ENCODE peak calls at places on chromosome 7, in nine cellular contexts. X, Z, H, Q, W, F, A, V and M are unnamed samples.

GRCh38 chr7:6576024-6576866 is 1.0 kb upstream of the ZDHHC4 start:
- DNase-seq in Z (no peak), W (no peak), A (peak), V (no peak), F (no peak), Q (no peak), X (no peak), H (no peak), M (no peak)

GRCh38 chr7:91193141-91193540 is 71.1 kb upstream of the FZD1 start:
- DNase-seq in V (no peak), X (peak), W (peak), A (no peak), F (no peak), Q (no peak), Z (no peak), H (no peak), M (no peak)

GRCh38 chr7:135260930-135261721 is 27.5 kb downstream of the STRA8 start:
- DNase-seq in Z (no peak), X (no peak), F (no peak), Q (no peak), W (no peak), A (no peak), H (peak), V (no peak), M (no peak)

GRCh38 chr7:31408120-31408729 is 67.7 kb upstream of the NEUROD6 start:
- DNase-seq in H (no peak), Q (no peak), A (no peak), Z (no peak), F (no peak), X (no peak), W (peak), V (no peak), M (peak)

GRCh38 chr7:108170251-108170650 is 40.1 kb upstream of the LAMB4 start:
- DNase-seq in A (no peak), W (no peak), Q (no peak), Z (no peak), H (no peak), X (no peak), V (no peak), F (no peak), M (no peak)

GRCh38 chr7:31875424-31875823 is 188.4 kb downstream of the PPP1R17 start:
- DNase-seq in Z (no peak), Q (no peak), H (no peak), W (peak), X (no peak), V (no peak), A (no peak), F (no peak), M (no peak)

GRCh38 chr7:25968205-25968993 is 183.6 kb upstream of the NFE2L3 start:
- DNase-seq in W (no peak), Q (no peak), H (no peak), V (no peak), Z (no peak), X (no peak), F (no peak), A (no peak), M (no peak)

GRCh38 chr7:55250313-55250712 is 114.8 kb upstream of the LANCL2 start:
- DNase-seq in W (peak), F (no peak), H (peak), Q (peak), A (no peak), X (no peak), V (no peak), Z (no peak), M (no peak)

GRCh38 chr7:55532150-55532917 is 40.0 kb downstream of the VOPP1 start:
- DNase-seq in H (no peak), Q (no peak), X (no peak), A (no peak), W (no peak), F (no peak), V (no peak), Z (no peak), M (no peak)

GRCh38 chr7:142231716-142232115 is 26.1 kb downstream of the PRSS58 start:
- DNase-seq in Q (peak), W (no peak), V (no peak), Z (no peak), X (no peak), H (peak), A (no peak), F (no peak), M (no peak)

GRCh38 chr7:151063212-151063561 is 3.8 kb downstream of the SLC4A2 start:
- DNase-seq in X (no peak), Q (peak), W (peak), F (no peak), H (no peak), A (peak), V (peak), Z (no peak), M (no peak)

GRCh38 chr7:7315851-7316250 is 133.5 kb downstream of the C1GALT1 start:
- DNase-seq in X (no peak), Z (no peak), Q (no peak), F (no peak), A (no peak), H (no peak), V (no peak), W (no peak), M (no peak)

GRCh38 chr7:32507416-32507815 is 12.1 kb downstream of the AVL9 start:
- DNase-seq in Z (no peak), H (no peak), V (no peak), F (no peak), W (peak), X (no peak), Q (no peak), A (no peak), M (peak)

GRCh38 chr7:47636693-47637175 is 54.8 kb upstream of the TNS3 start:
- DNase-seq in V (no peak), Z (no peak), H (peak), A (no peak), W (no peak), X (no peak), Q (no peak), F (no peak), M (no peak)

GRCh38 chr7:155282671-155283070 is 15.0 kb upstream of the INSIG1 start:
- DNase-seq in F (no peak), Z (peak), W (no peak), H (no peak), X (no peak), A (no peak), Q (peak), V (no peak), M (no peak)

GRCh38 chr7:132106491-132106890 is 469.8 kb downstream of the PLXNA4 start:
- DNase-seq in A (no peak), W (no peak), Q (no peak), Z (no peak), V (no peak), X (no peak), H (no peak), F (no peak), M (no peak)

GRCh38 chr7:20906791-20907190 is 120.1 kb upstream of the SP8 start:
- DNase-seq in A (no peak), X (no peak), W (no peak), Z (no peak), V (no peak), H (no peak), F (no peak), Q (no peak), M (no peak)

GRCh38 chr7:74174606-74175082 is 488 bp downstream of the EIF4H start:
- DNase-seq in H (peak), A (peak), V (peak), Z (no peak), W (peak), F (peak), Q (peak), X (no peak), M (no peak)

GRCh38 chr7:22094413-22095304 is 149.0 kb upstream of the CDCA7L start:
- DNase-seq in Q (no peak), F (no peak), Z (no peak), W (no peak), V (no peak), A (no peak), X (peak), H (no peak), M (no peak)

GRCh38 chr7:27210441-27211083 is 10.7 kb upstream of the HOXA13 start:
- DNase-seq in Z (no peak), X (no peak), H (peak), Q (peak), V (no peak), W (peak), A (peak), F (no peak), M (peak)

GRCh38 chr7:40899151-40899550 is 764.3 kb downstream of the SUGCT start:
- DNase-seq in H (no peak), W (no peak), A (no peak), Z (no peak), Q (no peak), F (no peak), V (peak), X (no peak), M (no peak)

GRCh38 chr7:50140688-50141087 is 47.6 kb upstream of the ZPBP start:
- DNase-seq in H (no peak), W (no peak), Z (no peak), A (no peak), Q (no peak), F (no peak), V (no peak), X (no peak), M (no peak)

GRCh38 chr7:152158801-152159587 is 133.5 kb downstream of the GALNT11 start:
- DNase-seq in H (peak), W (no peak), X (no peak), V (no peak), Q (no peak), Z (no peak), F (no peak), A (no peak), M (no peak)
- H3K4me3 ChIP-seq in H (no peak), W (no peak), X (no peak), V (no peak), Q (no peak), Z (no peak), F (no peak), A (no peak), M (no peak)

GRCh38 chr7:69250958-69251357 is 347.3 kb upstream of the AUTS2 start:
- DNase-seq in W (no peak), V (no peak), Z (no peak), H (no peak), F (no peak), X (no peak), A (no peak), Q (no peak), M (no peak)
- TF ChIP-seq CTCF in W (no peak), V (no peak), Z (no peak), H (no peak), F (no peak), X (no peak), A (no peak), Q (no peak), M (no peak)

GRCh38 chr7:143382791-143383641 is 1.9 kb downstream of the ZYX start:
- DNase-seq in F (no peak), X (no peak), A (peak), V (no peak), W (no peak), H (no peak), Z (no peak), Q (no peak), M (no peak)
- H3K4me3 ChIP-seq in F (peak), X (peak), A (peak), V (peak), W (peak), H (no peak), Z (peak), Q (no peak), M (peak)

DNA sequence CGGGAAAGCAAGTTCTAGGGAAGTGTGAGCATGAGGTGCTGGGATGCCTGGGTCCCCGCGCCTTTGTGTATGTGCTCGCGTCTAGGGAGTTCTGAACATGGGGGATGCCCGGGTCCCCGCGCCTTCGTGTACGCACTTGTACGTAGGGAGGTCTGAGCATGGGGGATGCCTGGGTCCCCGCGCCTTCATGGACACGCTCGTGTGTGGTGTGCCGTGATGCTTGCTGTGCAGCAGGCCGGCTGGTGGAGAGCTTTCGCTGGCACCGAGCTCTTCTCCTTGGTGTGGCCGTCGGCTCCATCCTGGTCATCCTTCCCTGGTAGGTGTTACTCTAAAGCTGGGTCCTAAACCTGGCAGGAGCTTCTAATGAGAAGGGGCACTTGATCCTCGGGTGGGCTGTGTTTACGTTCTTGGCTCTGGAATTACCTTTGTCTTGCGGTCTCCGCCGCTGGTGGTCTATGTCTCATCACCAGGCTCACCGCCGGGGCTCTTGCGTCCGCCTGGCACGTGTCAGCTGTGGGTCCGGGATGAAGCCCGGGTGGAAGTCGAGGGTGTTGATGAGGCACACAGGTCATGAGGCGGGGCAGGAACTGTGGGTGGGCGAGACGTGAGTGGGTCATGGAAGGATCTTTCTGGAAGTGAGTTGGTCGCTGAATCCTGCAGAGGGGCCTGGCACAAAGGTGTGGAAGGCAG is 63.5 kb downstream of the DNAJB6 start:
- DNase-seq in Z (no peak), F (no peak), A (no peak), W (no peak), Q (no peak), H (no peak), X (no peak), V (no peak), M (no peak)
- TF ChIP-seq CTCF in Z (no peak), F (no peak), A (no peak), W (no peak), Q (no peak), H (no peak), X (no peak), V (no peak), M (no peak)

GRCh38 chr7:35258891-35259537 is 5.1 kb upstream of the TBX20 start:
- DNase-seq in H (no peak), V (no peak), Q (no peak), X (no peak), Z (no peak), F (no peak), W (no peak), A (no peak), M (no peak)

GRCh38 chr7:35255909-35256876 is 2.3 kb upstream of the TBX20 start:
- DNase-seq in Q (no peak), V (no peak), H (peak), W (no peak), Z (no peak), X (no peak), A (no peak), F (no peak), M (no peak)

GRCh38 chr7:35259555-35259954 is 5.7 kb upstream of the TBX20 start:
- DNase-seq in F (no peak), W (peak), Z (no peak), Q (no peak), A (no peak), H (no peak), V (no peak), X (no peak), M (no peak)

GRCh38 chr7:35258125-35258890 is 4.4 kb upstream of the TBX20 start:
- DNase-seq in Q (no peak), X (no peak), H (no peak), V (no peak), F (no peak), A (peak), Z (no peak), W (peak), M (no peak)

GRCh38 chr7:35257251-35258124 is 3.6 kb upstream of the TBX20 start:
- DNase-seq in A (peak), H (peak), Q (no peak), W (no peak), F (no peak), Z (no peak), V (peak), X (no peak), M (no peak)
- H3K4me3 ChIP-seq in A (no peak), H (peak), Q (no peak), W (peak), F (no peak), Z (no peak), V (peak), X (no peak), M (no peak)

GRCh38 chr7:149849174-149849573 is 11.0 kb downstream of the ZNF862 start:
- DNase-seq in Q (peak), F (no peak), V (no peak), W (no peak), X (no peak), A (no peak), Z (no peak), H (no peak), M (no peak)
- TF ChIP-seq CTCF in Q (no peak), F (no peak), V (no peak), W (no peak), X (no peak), A (no peak), Z (no peak), H (no peak), M (no peak)

DNA sequence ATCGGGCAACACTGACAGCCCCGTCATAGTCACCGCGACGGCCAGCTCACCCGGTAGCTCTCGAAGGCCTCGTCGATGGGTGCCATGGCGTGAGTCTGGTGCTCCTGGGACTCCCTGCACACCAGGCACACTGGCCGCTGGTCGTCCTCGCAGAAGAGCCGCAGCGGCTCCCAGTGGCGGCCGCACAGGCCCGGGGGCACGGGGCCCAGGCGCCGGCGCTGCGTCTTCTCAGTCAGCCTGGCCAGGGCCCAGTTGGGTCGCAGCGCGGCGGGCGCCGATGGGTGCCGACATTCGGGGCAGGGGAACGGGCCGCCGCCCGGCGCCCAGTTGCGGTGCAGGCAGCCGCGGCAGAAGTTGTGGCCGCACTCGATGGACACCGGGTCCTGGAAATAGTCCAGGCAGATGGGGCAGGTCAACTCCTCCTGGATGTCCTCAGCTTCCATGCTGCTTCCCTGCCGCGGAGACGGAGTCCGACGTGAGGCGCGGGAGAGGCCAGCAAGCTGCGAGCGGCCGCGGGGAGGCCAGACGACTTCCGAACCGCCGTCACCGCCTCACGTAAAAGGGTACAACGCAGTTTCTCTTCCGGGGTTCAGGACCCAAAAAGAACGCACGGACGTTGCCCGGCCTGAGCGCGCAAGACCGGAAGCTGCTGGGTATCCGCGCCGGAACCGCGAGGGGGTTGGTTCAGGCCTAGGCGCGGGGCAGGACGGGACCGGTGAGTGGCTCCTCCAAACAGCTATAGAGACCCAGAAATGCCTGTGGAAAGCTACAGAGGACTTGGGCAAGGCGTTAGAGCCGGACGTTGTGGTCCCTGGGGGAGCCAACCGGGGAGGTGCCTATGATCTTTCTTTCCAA is at the start of gene TRIM4:
- DNase-seq in W (peak), H (peak), Q (peak), A (peak), X (peak), Z (peak), F (peak), V (peak), M (peak)
- H3K4me3 ChIP-seq in W (peak), H (peak), Q (peak), A (peak), X (peak), Z (peak), F (peak), V (peak), M (peak)

GRCh38 chr7:8430643-8431042 is 2.8 kb upstream of the NXPH1 start:
- DNase-seq in Z (no peak), W (no peak), X (no peak), V (no peak), A (no peak), Q (no peak), F (no peak), H (no peak), M (no peak)

GRCh38 chr7:8434290-8435002 is 1.0 kb downstream of the NXPH1 start:
- DNase-seq in Q (no peak), H (no peak), Z (no peak), F (no peak), A (peak), X (no peak), V (no peak), W (no peak), M (no peak)

GRCh38 chr7:8435597-8436243 is 2.3 kb downstream of the NXPH1 start:
- DNase-seq in H (no peak), W (no peak), Z (no peak), F (no peak), X (no peak), A (no peak), Q (no peak), V (no peak), M (no peak)

GRCh38 chr7:8435120-8435519 is 1.7 kb downstream of the NXPH1 start:
- DNase-seq in Q (no peak), Z (no peak), F (no peak), W (no peak), H (no peak), V (no peak), X (no peak), A (no peak), M (no peak)

GRCh38 chr7:8433477-8434289 is at the start of gene NXPH1:
- DNase-seq in F (no peak), Z (no peak), X (no peak), A (peak), V (no peak), Q (peak), W (no peak), H (peak), M (no peak)
- TF ChIP-seq CTCF in F (no peak), Z (no peak), X (no peak), A (no peak), V (no peak), Q (peak), W (no peak), H (no peak), M (no peak)